ENCODE peak calls at places on chromosomes 7 and 10, in four cellular contexts. O is brain microvascular endothelial cell, X is HFFc6, C is GM06990. G is an unnamed sample.

GRCh38 chr7:116984917-116985316 is 31.6 kb downstream of the ST7 start:
- DNase-seq in O (no peak), X (peak; percentile 24), C (no peak), G (no peak)

GRCh38 chr10:100738055-100738827 is 7.1 kb upstream of the PAX2 start:
- DNase-seq in O (no peak), X (no peak), C (no peak), G (no peak)

GRCh38 chr7:2626498-2627117 is 5.2 kb upstream of the TTYH3 start:
- DNase-seq in O (no peak), X (peak; percentile 55), C (no peak), G (no peak)

GRCh38 chr10:117262296-117263293 is 21.7 kb downstream of the SLC18A2 start:
- DNase-seq in O (no peak), X (no peak), C (no peak), G (no peak)

GRCh38 chr7:131560061-131560460 is 3.6 kb upstream of the PODXL start:
- DNase-seq in O (no peak), X (no peak), C (no peak), G (no peak)

GRCh38 chr10:131180941-131181855 is 130.3 kb downstream of the TCERG1L start:
- DNase-seq in O (no peak), X (no peak), C (no peak), G (no peak)

GRCh38 chr7:36391436-36392198 is 2.0 kb downstream of the ANLN start:
- DNase-seq in O (no peak), X (no peak), C (peak; percentile 30), G (no peak)

GRCh38 chr7:12638851-12639467 is 48.5 kb upstream of the ARL4A start:
- DNase-seq in O (no peak), X (peak; percentile 56), C (no peak), G (no peak)

GRCh38 chr10:128009768-128010167 is 102.9 kb downstream of the PTPRE start:
- DNase-seq in O (peak; percentile 73), X (no peak), C (no peak), G (no peak)

DNA sequence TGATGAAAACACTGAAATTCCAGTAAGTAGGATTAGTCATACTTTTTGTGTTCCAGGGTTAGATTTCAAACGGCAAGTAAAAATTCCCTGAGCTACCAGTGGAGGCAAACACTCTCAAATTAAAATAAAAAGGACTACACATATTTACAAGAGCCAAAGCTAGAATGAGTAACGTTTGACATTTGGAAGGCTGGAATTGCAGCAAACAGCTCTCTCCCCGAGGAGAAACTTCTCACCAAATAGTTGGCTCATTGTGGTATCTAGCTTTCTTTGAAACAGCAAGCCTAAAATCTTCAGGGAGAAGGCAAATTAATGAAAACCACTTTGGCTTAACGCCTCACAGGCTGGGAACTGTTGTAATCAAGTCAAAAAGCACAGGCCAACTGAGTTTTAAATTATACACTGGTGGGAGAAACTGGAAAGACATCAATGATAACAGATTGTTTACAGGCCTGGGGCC is 288.3 kb downstream of the SNX13 start:
- DNase-seq in O (peak; percentile 63), X (peak; percentile 87), C (no peak), G (peak; percentile 86)
- TF ChIP-seq CTCF in O (peak; percentile 47), X (peak; percentile 70), C (no peak), G (peak; percentile 25)

GRCh38 chr10:18606051-18606730 is 45.2 kb downstream of the NSUN6 start:
- DNase-seq in O (peak; percentile 18), X (no peak), C (no peak), G (no peak)

GRCh38 chr10:18599392-18599791 is 52.0 kb downstream of the NSUN6 start:
- DNase-seq in O (no peak), X (no peak), C (no peak), G (no peak)

DNA sequence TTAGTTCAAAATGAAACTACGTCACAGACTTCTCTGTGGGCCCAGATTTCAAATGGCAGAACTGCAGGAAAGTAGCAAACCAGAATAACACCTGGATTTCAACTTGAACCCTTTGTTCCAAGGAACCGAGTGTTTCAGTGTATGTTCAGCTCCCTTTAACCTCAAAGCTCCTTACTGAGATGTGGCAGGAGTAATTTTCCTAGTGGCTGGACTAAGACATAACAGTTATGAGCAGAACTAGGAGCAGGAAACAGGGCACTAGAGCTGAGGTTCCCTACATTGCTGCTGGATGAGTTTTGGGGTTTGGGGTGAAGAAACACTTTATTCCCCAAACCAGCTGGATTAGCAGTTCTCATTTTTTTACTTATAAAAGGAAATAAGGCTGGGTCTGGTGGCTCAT is 50.1 kb downstream of the NSUN6 start:
- DNase-seq in O (no peak), X (peak; percentile 8), C (no peak), G (no peak)
- TF ChIP-seq CTCF in O (no peak), X (peak; percentile 30), C (no peak), G (no peak)

GRCh38 chr7:140201393-140201792 is 24.6 kb upstream of the KDM7A start:
- DNase-seq in O (no peak), X (no peak), C (no peak), G (no peak)
- TF ChIP-seq CTCF in O (no peak), X (no peak), C (no peak), G (no peak)

DNA sequence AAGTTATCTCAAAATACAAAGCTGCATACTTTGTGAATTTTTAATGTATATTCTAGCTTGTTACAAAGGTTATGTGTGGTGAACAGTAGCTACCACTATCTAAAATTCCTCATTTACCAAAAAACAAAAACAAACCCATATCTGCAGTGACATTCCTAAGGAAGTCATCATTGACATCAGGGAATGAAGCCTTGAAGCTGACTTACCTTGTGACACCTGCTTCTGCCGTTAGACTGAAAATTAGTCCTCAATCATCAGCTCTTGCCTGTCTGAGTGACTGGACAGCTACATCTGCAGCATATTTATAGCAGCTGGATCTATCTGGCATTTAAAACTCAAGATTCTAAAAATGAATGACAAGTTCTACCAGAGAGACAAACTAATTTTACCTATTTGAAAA is 43.2 kb downstream of the COBL start:
- DNase-seq in O (no peak), X (no peak), C (no peak), G (no peak)
- TF ChIP-seq CTCF in O (no peak), X (no peak), C (no peak), G (no peak)

GRCh38 chr7:1521454-1521853 is 9.0 kb upstream of the MAFK start:
- DNase-seq in O (no peak), X (no peak), C (no peak), G (no peak)

GRCh38 chr7:1525409-1525808 is 5.1 kb upstream of the MAFK start:
- DNase-seq in O (no peak), X (no peak), C (no peak), G (no peak)

GRCh38 chr7:1520574-1521234 is 9.8 kb upstream of the MAFK start:
- DNase-seq in O (peak; percentile 99), X (no peak), C (no peak), G (no peak)

GRCh38 chr7:1523838-1524237 is 6.7 kb upstream of the MAFK start:
- DNase-seq in O (no peak), X (no peak), C (no peak), G (no peak)

DNA sequence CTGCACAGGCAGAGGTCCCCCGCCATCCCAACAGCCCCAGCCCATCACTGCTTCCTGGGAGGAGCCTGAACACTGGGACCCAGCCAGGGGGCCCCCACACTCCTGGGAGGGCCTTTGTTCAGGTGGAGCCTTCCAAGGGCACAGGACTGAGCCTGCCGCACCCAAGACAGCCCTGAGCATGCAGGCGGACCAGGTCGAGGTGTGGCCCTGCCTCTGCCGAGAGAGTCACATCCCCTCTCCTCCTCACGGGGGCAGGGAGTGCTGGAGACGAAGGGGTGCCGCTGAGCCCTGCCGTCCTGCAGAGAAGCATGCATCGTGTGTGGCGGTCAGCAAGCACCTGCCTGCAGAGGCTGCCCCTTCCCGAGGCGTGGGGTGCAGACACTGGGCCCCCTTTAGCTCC is 7.3 kb upstream of the MAFK start:
- DNase-seq in O (no peak), X (no peak), C (no peak), G (no peak)
- TF ChIP-seq CTCF in O (no peak), X (no peak), C (no peak), G (no peak)

GRCh38 chr10:26738354-26738753 is 40.9 kb downstream of the PDSS1 start:
- DNase-seq in O (no peak), X (no peak), C (peak; percentile 27), G (no peak)
- TF ChIP-seq CTCF in O (no peak), X (no peak), C (no peak), G (no peak)

DNA sequence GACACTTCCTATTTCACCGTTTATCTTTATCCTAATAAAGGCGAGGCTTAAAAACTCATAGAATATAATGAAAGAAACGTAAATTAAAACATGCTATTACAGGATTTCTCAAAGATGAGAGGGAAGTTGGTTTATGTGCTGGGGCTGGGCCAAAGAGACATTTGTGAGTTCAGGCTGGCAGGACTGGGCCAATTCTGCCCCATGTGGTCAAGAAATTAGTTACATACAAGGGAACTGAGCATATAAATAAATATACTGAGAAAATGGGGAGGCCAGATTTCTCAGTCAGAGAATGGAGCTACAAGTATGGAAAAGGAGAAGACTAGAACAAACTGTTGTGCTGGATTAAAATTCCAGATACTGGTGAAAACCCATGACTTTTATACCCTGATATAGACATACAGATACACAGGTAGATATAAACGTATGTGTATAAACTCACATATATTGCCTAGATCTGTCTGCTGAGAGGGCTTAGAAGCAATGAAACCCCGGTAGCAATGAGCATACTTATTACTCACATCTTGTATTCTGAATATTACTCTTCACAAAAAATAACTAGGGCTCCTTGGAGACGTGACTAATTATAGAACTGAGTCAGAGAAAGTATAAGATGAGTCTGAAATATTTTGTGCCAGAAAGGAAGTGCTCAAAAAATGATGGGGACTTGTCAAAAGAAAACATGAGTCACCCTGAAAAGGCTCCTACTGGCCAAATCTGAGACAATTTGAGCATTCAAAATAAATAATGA is 155.7 kb upstream of the FGFR2 start:
- DNase-seq in O (peak; percentile 66), X (peak; percentile 86), C (peak; percentile 74), G (no peak)
- TF ChIP-seq CTCF in O (peak; percentile 57), X (peak; percentile 73), C (peak; percentile 46), G (peak; percentile 21)

GRCh38 chr7:30166155-30166840 is 31.5 kb downstream of the MTURN start:
- DNase-seq in O (no peak), X (no peak), C (no peak), G (no peak)
- TF ChIP-seq CTCF in O (no peak), X (no peak), C (no peak), G (no peak)

DNA sequence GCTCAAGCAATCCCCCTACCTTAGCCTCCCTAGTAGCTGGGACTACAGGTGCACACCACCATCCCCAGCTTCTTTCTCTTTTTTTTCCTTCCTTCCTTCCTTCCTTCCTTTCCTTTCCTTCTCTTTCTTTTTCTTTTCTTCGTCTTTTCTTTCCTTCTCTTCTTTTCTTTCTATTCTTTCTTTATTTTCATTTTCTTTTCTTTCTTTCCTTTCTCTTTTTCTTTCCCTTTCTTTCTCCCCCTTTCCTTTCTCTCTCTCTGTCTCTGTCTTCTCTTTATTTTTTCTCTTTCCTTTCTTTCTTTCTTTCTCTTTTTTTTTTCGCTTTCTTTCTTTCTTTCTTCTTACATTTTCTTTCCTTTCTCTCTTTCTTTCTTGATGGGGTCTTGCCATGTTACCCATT is 621.3 kb downstream of the GALNT17 start:
- DNase-seq in O (no peak), X (no peak), C (no peak), G (no peak)
- TF ChIP-seq CTCF in O (no peak), X (no peak), C (no peak), G (no peak)

G was measured in AG09319.